ENCODE peak calls at places on chromosomes 11 and 22, in six cellular contexts. Y is NCI-H187 treated with DMSO at 0.1 percent for 48 hours; G is activated CD8-positive, alpha-beta memory T cell treated with anti-CD3 and anti-CD28 coated beads for 1 hour; M is immature natural killer cell; D is astrocyte; Q is stimulated activated CD8-positive, alpha-beta memory T cell treated with anti-CD3 and anti-CD28 coated beads, Interleukin-4, amount 100 ng/mL, for 24 hours. O is an unnamed sample.

GRCh38 chr11:113278925-113279324 is 35.5 kb upstream of the TTC12 start:
- DNase-seq in Q (no peak), M (no peak), D (no peak), Y (no peak), G (no peak), O (no peak)

GRCh38 chr11:35237860-35238715 is 99.1 kb downstream of the CD44 start:
- DNase-seq in Y (peak; percentile 40), M (peak; percentile 57), Q (peak; percentile 19), D (no peak), G (peak; percentile 17), O (no peak)

GRCh38 chr11:68142028-68142412 is 20.8 kb upstream of the CHKA start:
- DNase-seq in G (no peak), M (peak; percentile 18), Y (no peak), D (no peak), Q (peak; percentile 33), O (no peak)

GRCh38 chr11:47152953-47153950 is 23.4 kb downstream of the ARFGAP2 start:
- DNase-seq in D (peak; percentile 39), M (peak; percentile 33), Y (peak; percentile 81), Q (no peak), G (no peak), O (no peak)

GRCh38 chr11:111992456-111992855 is 32.8 kb upstream of the DLAT start:
- DNase-seq in M (no peak), Y (no peak), D (no peak), G (no peak), Q (no peak), O (no peak)

GRCh38 chr22:37804886-37805857 is 2.6 kb upstream of the GCAT start:
- DNase-seq in M (peak; percentile 57), Y (peak; percentile 31), D (peak; percentile 51), Q (peak; percentile 41), G (peak; percentile 19), O (no peak)

GRCh38 chr22:27340047-27340446 is 461.5 kb downstream of the MN1 start:
- DNase-seq in D (no peak), G (no peak), Q (no peak), M (no peak), Y (no peak), O (no peak)

GRCh38 chr22:20272700-20273099 is 4.6 kb upstream of the RTN4R start:
- DNase-seq in G (no peak), Y (no peak), D (no peak), M (no peak), Q (no peak), O (no peak)

GRCh38 chr11:3022982-3023381 is 30.9 kb upstream of the NAP1L4 start:
- DNase-seq in Y (no peak), G (no peak), Q (no peak), M (no peak), D (peak; percentile 70), O (peak; percentile 28)

GRCh38 chr11:78476066-78476465 is 58.4 kb upstream of the GAB2 start:
- DNase-seq in Y (no peak), M (no peak), D (no peak), Q (no peak), G (no peak), O (no peak)

GRCh38 chr11:71435278-71435951 is 12.8 kb downstream of the DHCR7 start:
- DNase-seq in M (no peak), G (no peak), Y (no peak), D (no peak), Q (no peak), O (no peak)

GRCh38 chr11:18046116-18046777 is at the start of gene TPH1:
- DNase-seq in G (no peak), M (no peak), D (peak; percentile 89), Y (no peak), Q (no peak), O (no peak)

GRCh38 chr11:108961095-108961494 is 296.2 kb downstream of the DDX10 start:
- DNase-seq in G (no peak), Q (no peak), M (no peak), D (no peak), Y (no peak), O (no peak)

GRCh38 chr22:32805586-32805881 is 4.0 kb downstream of the TIMP3 start:
- DNase-seq in D (no peak), M (no peak), Y (no peak), Q (no peak), G (no peak), O (no peak)

GRCh38 chr11:120337133-120337895 is 1.1 kb downstream of the ARHGEF12 start:
- DNase-seq in D (no peak), M (no peak), Y (no peak), Q (no peak), G (no peak), O (no peak)

O was measured in AG04449.